ENCODE peak calls at places on chromosome 16, in ten cellular contexts. F is naive thymus-derived CD8-positive, alpha-beta T cell; J is activated CD8-positive, alpha-beta T cell treated with anti-CD3 and anti-CD28 coated beads for 36 hours; P is GOT3; K is stimulated activated effector memory CD8-positive, alpha-beta T cell treated with anti-CD3 and anti-CD28 coated beads, Interleukin-12 subunit alpha, Interleukin-12 subunit beta, amount 100 ng/mL, for 72 hours; H is substantia nigra; G is iris pigment epithelial cell; Y is cerebellar cortex; N is T follicular helper cell; O is GM03348. A is an unnamed sample.

GRCh38 chr16:66578596-66579531 is at the start of gene CMTM2:
- DNase-seq in J (peak; percentile 38), Y (no peak), P (no peak), H (no peak), N (no peak), F (no peak), G (no peak), K (no peak), O (peak; percentile 22), A (no peak)

GRCh38 chr16:15653227-15653626 is 3.2 kb downstream of the NDE1 start:
- DNase-seq in N (no peak), P (no peak), F (no peak), K (no peak), O (peak; percentile 79), J (no peak), H (no peak), G (peak; percentile 91), Y (no peak), A (no peak)

GRCh38 chr16:11047939-11048500 is 103.7 kb downstream of the CLEC16A start:
- DNase-seq in K (no peak), G (no peak), Y (peak; percentile 60), N (no peak), P (no peak), F (no peak), J (no peak), H (no peak), O (no peak), A (no peak)

GRCh38 chr16:56866955-56867830 is 2.2 kb downstream of the SLC12A3 start:
- DNase-seq in P (no peak), N (peak; percentile 19), Y (peak; percentile 62), F (no peak), K (peak; percentile 19), H (no peak), G (peak; percentile 65), J (peak; percentile 66), O (peak; percentile 83), A (peak; percentile 78)

GRCh38 chr16:15610369-15610871 is 32.5 kb downstream of the MARF1 start:
- DNase-seq in H (no peak), G (peak; percentile 79), K (no peak), P (no peak), F (no peak), N (no peak), Y (no peak), J (peak; percentile 34), O (no peak), A (no peak)

GRCh38 chr16:86681440-86681838 is 103.1 kb downstream of the FOXL1 start:
- DNase-seq in Y (no peak), H (no peak), J (no peak), G (no peak), O (no peak), K (no peak), P (no peak), F (no peak), N (no peak), A (no peak)

GRCh38 chr16:28104404-28104803 is 40.9 kb upstream of the GSG1L start:
- DNase-seq in N (no peak), F (no peak), K (no peak), Y (no peak), H (no peak), O (no peak), G (no peak), J (no peak), P (no peak), A (no peak)

GRCh38 chr16:22370038-22370541 is 4.3 kb downstream of the CDR2 start:
- DNase-seq in O (peak; percentile 54), P (no peak), K (no peak), N (no peak), F (no peak), J (no peak), Y (no peak), H (no peak), G (peak; percentile 75), A (no peak)

GRCh38 chr16:67873435-67874146 is 739 bp downstream of the EDC4 start:
- DNase-seq in H (no peak), G (no peak), N (no peak), F (no peak), Y (no peak), J (no peak), P (no peak), O (peak; percentile 41), K (no peak), A (no peak)

GRCh38 chr16:73846292-73846849 is 450.2 kb upstream of the PSMD7 start:
- DNase-seq in Y (no peak), N (no peak), F (no peak), H (no peak), P (no peak), K (no peak), J (no peak), O (no peak), G (no peak), A (no peak)

GRCh38 chr16:67157106-67157748 is 2.5 kb downstream of the TRADD start:
- DNase-seq in G (no peak), O (no peak), N (no peak), J (peak; percentile 4), K (no peak), P (no peak), Y (no peak), H (no peak), F (peak; percentile 23), A (no peak)

GRCh38 chr16:75267631-75268264 is 16.3 kb upstream of the BCAR1 start:
- DNase-seq in J (no peak), H (no peak), O (peak; percentile 51), Y (no peak), K (no peak), N (no peak), P (no peak), F (peak; percentile 41), G (peak; percentile 42), A (no peak)

GRCh38 chr16:56793504-56793903 is 63.6 kb downstream of the NUP93 start:
- DNase-seq in P (no peak), N (no peak), H (no peak), O (peak; percentile 27), J (peak; percentile 12), F (no peak), Y (peak; percentile 22), K (no peak), G (peak; percentile 57), A (peak; percentile 12)

GRCh38 chr16:73735018-73735417 is 561.6 kb upstream of the PSMD7 start:
- DNase-seq in Y (no peak), O (no peak), K (no peak), G (peak; percentile 62), P (no peak), J (peak; percentile 29), F (no peak), N (no peak), H (no peak), A (peak; percentile 48)

GRCh38 chr16:75351183-75351582 is 82.1 kb downstream of the CFDP1 start:
- DNase-seq in O (peak; percentile 83), K (no peak), G (peak; percentile 84), N (no peak), Y (no peak), J (no peak), P (no peak), F (no peak), H (no peak), A (no peak)

GRCh38 chr16:29794231-29794710 is 3.7 kb downstream of the KIF22 start:
- DNase-seq in P (no peak), H (no peak), K (no peak), O (no peak), G (no peak), Y (no peak), J (no peak), F (no peak), N (no peak), A (no peak)

GRCh38 chr16:53905028-53905427 is 201.1 kb downstream of the FTO start:
- DNase-seq in K (no peak), N (no peak), G (no peak), P (no peak), O (no peak), Y (no peak), J (no peak), H (no peak), F (no peak), A (no peak)

GRCh38 chr16:73219176-73219575 is 171.2 kb upstream of the ZFHX3 start:
- DNase-seq in F (no peak), J (no peak), O (no peak), K (no peak), Y (no peak), G (no peak), H (no peak), P (no peak), N (no peak), A (no peak)

A was measured in GM12865.